ENCODE peak calls at places on chromosomes 1 and 21, in five cellular contexts. U is endodermal cell, C is lower lobe of right lung, G is PC-9, V is cardiac fibroblast. Q is an unnamed sample.

GRCh38 chr1:99599678-99600175 is 46.2 kb upstream of the PALMD start:
- DNase-seq in U (peak), V (peak), G (peak), C (no peak), Q (no peak)

GRCh38 chr1:200038987-200039848 is 11.7 kb downstream of the NR5A2 start:
- DNase-seq in G (peak), U (peak), C (no peak), V (peak), Q (no peak)

GRCh38 chr1:230247921-230248778 is 178.0 kb downstream of the PGBD5 start:
- DNase-seq in C (no peak), V (no peak), G (no peak), U (peak), Q (no peak)

GRCh38 chr1:199272690-199273089 is 633.9 kb downstream of the PTPRC start:
- DNase-seq in U (peak), G (peak), C (peak), V (peak), Q (peak)

GRCh38 chr1:29267341-29268070 is 31.2 kb downstream of the PTPRU start:
- DNase-seq in U (no peak), G (no peak), V (no peak), C (peak), Q (no peak)

GRCh38 chr1:81155131-81155530 is 645.6 kb upstream of the ADGRL2 start:
- DNase-seq in C (no peak), U (no peak), V (peak), G (no peak), Q (no peak)

GRCh38 chr1:21284206-21285137 is 5.8 kb downstream of the ECE1 start:
- DNase-seq in U (no peak), C (no peak), G (no peak), V (no peak), Q (no peak)

GRCh38 chr1:70874063-70874462 is 173.6 kb downstream of the PTGER3 start:
- DNase-seq in C (no peak), V (no peak), G (no peak), U (no peak), Q (no peak)

GRCh38 chr1:51878616-51879336 is at the start of gene NRDC:
- DNase-seq in C (peak), V (peak), G (peak), U (peak), Q (peak)

GRCh38 chr1:109371271-109371739 is 26.4 kb downstream of the SORT1 start:
- DNase-seq in V (peak), C (no peak), G (peak), U (no peak), Q (peak)

GRCh38 chr1:3114846-3115245 is 45.8 kb downstream of the PRDM16 start:
- DNase-seq in V (no peak), G (no peak), C (no peak), U (no peak), Q (no peak)

GRCh38 chr21:32572574-32573420 is 12.5 kb downstream of the TCP10L start:
- DNase-seq in U (peak), C (no peak), G (peak), V (no peak), Q (no peak)

GRCh38 chr1:111843177-111843576 is 87.5 kb downstream of the DDX20 start:
- DNase-seq in U (no peak), V (no peak), G (no peak), C (no peak), Q (no peak)

GRCh38 chr1:56816909-56817308 is 2.3 kb downstream of the FYB2 start:
- DNase-seq in V (no peak), U (no peak), C (no peak), G (peak), Q (no peak)

GRCh38 chr1:117093870-117094621 is 27.5 kb downstream of the TRIM45 start:
- DNase-seq in C (no peak), V (peak), U (peak), G (peak), Q (no peak)

GRCh38 chr1:16204634-16205332 is 7.7 kb downstream of the ARHGEF19 start:
- DNase-seq in G (no peak), U (peak), C (no peak), V (no peak), Q (no peak)

GRCh38 chr21:27802816-27803475 is 836.1 kb upstream of the ADAMTS5 start:
- DNase-seq in C (no peak), G (no peak), V (peak), U (peak), Q (no peak)

GRCh38 chr21:38798481-38798882 is 7.2 kb upstream of the ETS2 start:
- DNase-seq in U (peak), C (no peak), V (peak), G (peak), Q (no peak)

GRCh38 chr1:12371053-12371452 is 141.2 kb downstream of the VPS13D start:
- DNase-seq in G (no peak), U (no peak), C (no peak), V (no peak), Q (no peak)

GRCh38 chr1:22793647-22794046 is 83.0 kb downstream of the EPHB2 start:
- DNase-seq in V (no peak), U (no peak), G (no peak), C (no peak), Q (no peak)

DNA sequence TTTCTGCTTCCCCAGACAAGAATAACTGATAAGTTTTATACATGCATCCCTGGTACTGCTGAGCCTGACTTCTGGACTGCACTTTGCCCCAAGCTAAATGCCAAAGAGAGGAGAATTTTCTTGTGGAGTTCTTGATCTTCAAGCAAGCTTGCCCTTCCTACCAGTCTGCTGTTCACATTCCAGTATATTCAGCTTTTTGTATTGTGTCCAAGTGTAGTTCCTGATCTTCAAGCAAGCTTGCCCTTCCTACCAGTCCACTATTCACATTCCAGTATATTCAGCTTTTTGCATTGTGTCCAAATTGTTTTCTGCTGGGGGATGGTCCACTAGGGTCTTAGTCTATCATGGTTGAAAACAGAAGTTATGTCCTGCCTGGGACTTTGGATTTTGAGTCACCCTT is 899 bp upstream of the TSEN15 start:
- DNase-seq in U (no peak), C (no peak), V (no peak), G (no peak), Q (no peak)
- H3K4me3 ChIP-seq in U (peak), C (peak), V (no peak), G (peak), Q (peak)

GRCh38 chr1:27070390-27071048 is 57.9 kb upstream of the TENT5B start:
- DNase-seq in C (no peak), U (peak), V (no peak), G (no peak), Q (no peak)
- TF ChIP-seq CTCF in C (no peak), U (peak), V (no peak), G (no peak), Q (no peak)

GRCh38 chr21:43317959-43318358 is 109.0 kb downstream of the SIK1 start:
- DNase-seq in G (no peak), V (no peak), U (no peak), C (no peak), Q (no peak)
- H3K4me3 ChIP-seq in G (no peak), V (no peak), U (no peak), C (no peak), Q (no peak)

GRCh38 chr1:96361961-96362360 is 359.6 kb upstream of the PTBP2 start:
- DNase-seq in C (no peak), U (no peak), V (no peak), G (no peak), Q (no peak)
- TF ChIP-seq CTCF in C (no peak), U (no peak), V (no peak), G (no peak), Q (no peak)

Q was measured in AG09309.